ENCODE peak calls at places on chromosomes 7 and 10, in five cellular contexts. I is hepatocyte, C is upper lobe of right lung, P is endodermal cell, Y is mucosa of descending colon. S is an unnamed sample. For H3K4me1, the result is how much of the 10 kb centered on the place peaks cover.

GRCh38 chr10:72730462-72730861 is 38.5 kb downstream of the MCU start:
- DNase-seq in I (no peak), C (no peak), P (no peak), Y (no peak), S (no peak)

GRCh38 chr10:58746470-58747185 is 234.0 kb downstream of the BICC1 start:
- DNase-seq in I (no peak), C (no peak), P (no peak), Y (no peak), S (no peak)

GRCh38 chr7:41003031-41003925 is 699.6 kb downstream of the INHBA start:
- DNase-seq in I (peak), C (peak), P (peak), Y (peak), S (no peak)

GRCh38 chr10:122557516-122557915 is 3.0 kb upstream of the DMBT1 start:
- DNase-seq in I (no peak), C (peak), P (peak), Y (no peak), S (no peak)

GRCh38 chr10:22682237-22683192 is 31.9 kb downstream of the PIP4K2A start:
- DNase-seq in I (no peak), C (no peak), P (no peak), Y (no peak), S (no peak)

GRCh38 chr7:137932881-137933269 is 69.0 kb downstream of the CREB3L2 start:
- DNase-seq in I (no peak), C (no peak), P (no peak), Y (no peak), S (no peak)

GRCh38 chr7:102874166-102874829 is 38.5 kb upstream of the LRRC17 start:
- DNase-seq in I (peak), C (no peak), P (no peak), Y (no peak), S (no peak)

GRCh38 chr7:94170836-94171235 is 166.7 kb upstream of the BET1 start:
- DNase-seq in I (no peak), C (no peak), P (no peak), Y (no peak), S (no peak)

GRCh38 chr10:16952610-16953009 is 135.4 kb upstream of the RSU1 start:
- DNase-seq in I (no peak), C (no peak), P (peak), Y (no peak), S (no peak)

GRCh38 chr7:137774793-137775201 is 72.0 kb downstream of the DGKI start:
- DNase-seq in I (no peak), C (no peak), P (no peak), Y (no peak), S (no peak)

GRCh38 chr7:32896948-32897347 is 5.4 kb upstream of the KBTBD2 start:
- DNase-seq in I (no peak), C (no peak), P (no peak), Y (no peak), S (no peak)

GRCh38 chr10:11163990-11164805 is 146.5 kb downstream of the CELF2 start:
- DNase-seq in I (no peak), C (no peak), P (no peak), Y (no peak), S (no peak)

GRCh38 chr7:115561341-115562110 is 469.0 kb downstream of the TFEC start:
- DNase-seq in I (peak), C (no peak), P (no peak), Y (no peak), S (no peak)

DNA sequence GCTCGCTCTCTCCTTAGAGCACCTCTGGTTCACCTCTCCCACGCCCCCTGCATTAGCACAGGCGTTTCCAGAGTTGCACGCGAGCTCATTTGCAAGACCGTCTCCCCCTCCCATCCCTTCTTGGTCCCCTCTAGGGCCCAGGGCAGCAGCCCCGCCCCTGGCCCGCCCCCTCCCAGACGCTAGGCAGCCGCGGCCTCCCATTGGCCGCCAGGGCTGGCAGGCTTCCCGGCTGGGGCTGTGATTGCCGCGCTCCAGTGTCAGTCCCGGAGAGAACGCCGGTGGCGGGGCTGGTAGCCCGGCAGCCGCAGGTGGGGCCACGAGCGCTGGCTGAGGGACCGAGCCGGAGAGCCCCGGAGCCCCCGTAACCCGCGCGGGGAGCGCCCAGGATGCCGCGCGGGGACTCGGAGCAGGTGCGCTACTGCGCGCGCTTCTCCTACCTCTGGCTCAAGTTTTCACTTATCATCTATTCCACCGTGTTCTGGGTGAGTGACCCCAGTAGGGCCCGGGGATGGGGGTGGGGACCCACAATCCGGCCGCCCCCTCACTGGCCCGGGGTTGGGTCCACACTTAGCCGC is at the start of gene TSPAN15:
- DNase-seq in I (peak), C (peak), P (peak), Y (peak), S (peak)
- H3K4me3 ChIP-seq in I (peak), C (peak), P (peak), Y (peak), S (peak)

GRCh38 chr7:159166530-159166929 is 21.9 kb upstream of the VIPR2 start:
- DNase-seq in I (no peak), C (no peak), P (no peak), Y (no peak), S (no peak)

GRCh38 chr7:159167139-159167538 is 22.5 kb upstream of the VIPR2 start:
- DNase-seq in I (no peak), C (no peak), P (no peak), Y (no peak), S (no peak)

GRCh38 chr7:159172314-159172892 is 27.7 kb upstream of the VIPR2 start:
- DNase-seq in I (no peak), C (no peak), P (no peak), Y (no peak), S (no peak)

GRCh38 chr7:159165352-159165751 is 20.7 kb upstream of the VIPR2 start:
- DNase-seq in I (no peak), C (no peak), P (no peak), Y (no peak), S (no peak)

GRCh38 chr7:159169391-159169790 is 24.7 kb upstream of the VIPR2 start:
- DNase-seq in I (no peak), C (no peak), P (no peak), Y (no peak), S (no peak)
- TF ChIP-seq CTCF in I (no peak), C (no peak), P (no peak), Y (no peak), S (no peak)

GRCh38 chr7:117038408-117038807 is 85.1 kb downstream of the ST7 start:
- DNase-seq in I (no peak), C (no peak), P (no peak), Y (no peak), S (no peak)
- H3K4me1 ChIP-seq in I (under half), C (under half), P (under half), Y (under half), S (under half)

GRCh38 chr7:88757371-88757770 is 2.1 kb upstream of the ZNF804B start:
- DNase-seq in I (no peak), C (no peak), P (no peak), Y (no peak), S (no peak)

GRCh38 chr7:88759956-88760515 is 536 bp downstream of the ZNF804B start:
- DNase-seq in I (no peak), C (no peak), P (no peak), Y (no peak), S (no peak)

GRCh38 chr7:88756806-88757205 is 2.7 kb upstream of the ZNF804B start:
- DNase-seq in I (no peak), C (no peak), P (no peak), Y (no peak), S (no peak)

GRCh38 chr7:88759216-88759955 is at the start of gene ZNF804B:
- DNase-seq in I (peak), C (peak), P (peak), Y (no peak), S (no peak)

GRCh38 chr7:88758355-88759215 is 915 bp upstream of the ZNF804B start:
- DNase-seq in I (peak), C (peak), P (peak), Y (peak), S (no peak)
- H3K4me3 ChIP-seq in I (peak), C (no peak), P (peak), Y (no peak), S (peak)

GRCh38 chr10:70616761-70617160 is 14.2 kb upstream of the PRF1 start:
- DNase-seq in I (no peak), C (no peak), P (no peak), Y (no peak), S (no peak)
- TF ChIP-seq CTCF in I (no peak), C (no peak), P (no peak), Y (no peak), S (no peak)

DNA sequence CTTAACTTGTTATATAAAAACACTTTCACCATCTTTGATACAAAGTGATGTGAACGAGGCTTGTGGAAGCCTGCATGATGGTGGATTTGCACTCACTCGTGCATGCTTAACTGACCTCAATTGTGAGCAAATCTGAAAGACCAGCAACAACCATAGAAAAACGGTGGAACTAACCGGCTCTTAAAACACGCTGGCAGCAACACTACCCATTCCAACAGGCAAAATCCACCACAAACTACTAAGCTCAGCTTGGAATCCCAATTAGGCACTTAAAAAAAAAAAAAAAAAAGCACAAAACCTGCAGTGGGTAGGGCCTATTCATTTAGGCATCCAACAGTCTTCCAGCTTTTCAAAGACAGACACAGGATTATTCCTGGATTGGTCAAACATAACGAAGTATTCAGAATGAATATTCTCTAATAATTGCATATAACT is 1.8 kb downstream of the GDI2 start:
- DNase-seq in I (no peak), C (no peak), P (no peak), Y (no peak), S (no peak)
- H3K4me1 ChIP-seq in I (under half), C (half or more), P (under half), Y (under half), S (under half)

GRCh38 chr7:130273863-130274262 is 7.2 kb downstream of the CPA2 start:
- DNase-seq in I (peak), C (no peak), P (peak), Y (peak), S (no peak)
- H3K4me3 ChIP-seq in I (no peak), C (peak), P (peak), Y (no peak), S (peak)

GRCh38 chr10:4183761-4184261 is 398.8 kb upstream of the KLF6 start:
- DNase-seq in I (peak), C (no peak), P (no peak), Y (no peak), S (no peak)
- TF ChIP-seq CTCF in I (no peak), C (no peak), P (no peak), Y (no peak), S (no peak)

GRCh38 chr7:5630670-5631069 is 150.8 kb downstream of the RNF216 start:
- DNase-seq in I (no peak), C (no peak), P (no peak), Y (no peak), S (no peak)
- H3K4me1 ChIP-seq in I (under half), C (under half), P (under half), Y (under half), S (half or more)

GRCh38 chr10:100349672-100350071 is 2.6 kb downstream of the SCD start:
- DNase-seq in I (no peak), C (no peak), P (no peak), Y (no peak), S (no peak)
- H3K4me3 ChIP-seq in I (peak), C (peak), P (peak), Y (no peak), S (no peak)

S was measured in thoracic aorta.